ENCODE peak calls at places on chromosomes 5 and 9, in five cellular contexts. One of them, this sample, is unnamed.

GRCh38 chr5:157342822-157343402 is 77.0 kb downstream of the CYFIP2 start:
- DNase-seq in fibroblast of the aortic adventitia: peak; percentile 22
- DNase-seq in endothelial cell: peak; percentile 61
- DNase-seq in heart right ventricle: no peak
- DNase-seq in tibial artery: no peak
- DNase-seq in this sample: peak; percentile 26

GRCh38 chr9:36118706-36119105 is 17.8 kb upstream of the GLIPR2 start:
- DNase-seq in tibial artery: no peak
- DNase-seq in endothelial cell: no peak
- DNase-seq in heart right ventricle: no peak
- DNase-seq in fibroblast of the aortic adventitia: no peak
- DNase-seq in this sample: no peak

GRCh38 chr5:163079618-163080017 is 357.8 kb upstream of the CCNG1 start:
- DNase-seq in tibial artery: no peak
- DNase-seq in fibroblast of the aortic adventitia: no peak
- DNase-seq in heart right ventricle: no peak
- DNase-seq in endothelial cell: peak; percentile 7
- DNase-seq in this sample: no peak

GRCh38 chr5:84119252-84119651 is 265.4 kb downstream of the EDIL3 start:
- DNase-seq in tibial artery: no peak
- DNase-seq in fibroblast of the aortic adventitia: peak; percentile 11
- DNase-seq in endothelial cell: no peak
- DNase-seq in heart right ventricle: no peak
- DNase-seq in this sample: no peak

GRCh38 chr5:31954091-31954490 is 220.0 kb downstream of the GOLPH3 start:
- DNase-seq in tibial artery: no peak
- DNase-seq in heart right ventricle: no peak
- DNase-seq in fibroblast of the aortic adventitia: no peak
- DNase-seq in endothelial cell: no peak
- DNase-seq in this sample: no peak

GRCh38 chr9:70285246-70285645 is 26.5 kb downstream of the SMC5 start:
- DNase-seq in heart right ventricle: no peak
- DNase-seq in tibial artery: no peak
- DNase-seq in endothelial cell: no peak
- DNase-seq in fibroblast of the aortic adventitia: peak; percentile 74
- DNase-seq in this sample: peak; percentile 21

GRCh38 chr9:120889606-120890396 is 12.8 kb upstream of the PHF19 start:
- DNase-seq in heart right ventricle: no peak
- DNase-seq in fibroblast of the aortic adventitia: no peak
- DNase-seq in tibial artery: no peak
- DNase-seq in endothelial cell: no peak
- DNase-seq in this sample: no peak

GRCh38 chr5:34524123-34524522 is 132.0 kb upstream of the RAI14 start:
- DNase-seq in fibroblast of the aortic adventitia: peak; percentile 75
- DNase-seq in endothelial cell: no peak
- DNase-seq in heart right ventricle: no peak
- DNase-seq in tibial artery: no peak
- DNase-seq in this sample: no peak

GRCh38 chr9:96071245-96072124 is 196.0 kb downstream of the ERCC6L2 start:
- DNase-seq in tibial artery: no peak
- DNase-seq in heart right ventricle: no peak
- DNase-seq in endothelial cell: peak; percentile 51
- DNase-seq in fibroblast of the aortic adventitia: no peak
- DNase-seq in this sample: peak; percentile 44

GRCh38 chr5:160155017-160155725 is 35.9 kb upstream of the PWWP2A start:
- DNase-seq in fibroblast of the aortic adventitia: no peak
- DNase-seq in endothelial cell: no peak
- DNase-seq in tibial artery: no peak
- DNase-seq in heart right ventricle: no peak
- DNase-seq in this sample: peak; percentile 25

GRCh38 chr5:141816598-141817399 is 61.4 kb downstream of the PCDH1 start:
- DNase-seq in endothelial cell: peak; percentile 60
- DNase-seq in heart right ventricle: peak; percentile 74
- DNase-seq in fibroblast of the aortic adventitia: peak; percentile 14
- DNase-seq in tibial artery: no peak
- DNase-seq in this sample: peak; percentile 60

GRCh38 chr5:134846641-134846960 is 833 bp downstream of the C5orf24 start:
- DNase-seq in tibial artery: no peak
- DNase-seq in heart right ventricle: no peak
- DNase-seq in endothelial cell: no peak
- DNase-seq in fibroblast of the aortic adventitia: no peak
- DNase-seq in this sample: no peak

GRCh38 chr5:95641803-95642220 is 4.8 kb upstream of the RFESD start:
- DNase-seq in tibial artery: peak; percentile 64
- DNase-seq in fibroblast of the aortic adventitia: peak; percentile 47
- DNase-seq in endothelial cell: no peak
- DNase-seq in heart right ventricle: no peak
- DNase-seq in this sample: no peak

GRCh38 chr5:72245517-72246238 is 74.4 kb downstream of the MRPS27 start:
- DNase-seq in fibroblast of the aortic adventitia: no peak
- DNase-seq in endothelial cell: no peak
- DNase-seq in heart right ventricle: no peak
- DNase-seq in tibial artery: no peak
- DNase-seq in this sample: no peak

GRCh38 chr5:76622973-76623596 is at the start of gene F2RL2:
- DNase-seq in endothelial cell: peak; percentile 61
- DNase-seq in fibroblast of the aortic adventitia: peak; percentile 80
- DNase-seq in heart right ventricle: no peak
- DNase-seq in tibial artery: no peak
- DNase-seq in this sample: peak; percentile 82

GRCh38 chr5:112532654-112533314 is 113.7 kb upstream of the EPB41L4A start:
- DNase-seq in fibroblast of the aortic adventitia: no peak
- DNase-seq in tibial artery: no peak
- DNase-seq in endothelial cell: no peak
- DNase-seq in heart right ventricle: no peak
- DNase-seq in this sample: no peak

GRCh38 chr9:109311281-109311680 is 9.6 kb downstream of the EPB41L4B start:
- DNase-seq in fibroblast of the aortic adventitia: peak; percentile 33
- DNase-seq in endothelial cell: no peak
- DNase-seq in heart right ventricle: no peak
- DNase-seq in tibial artery: no peak
- DNase-seq in this sample: no peak

GRCh38 chr5:122401991-122402710 is 90.1 kb downstream of the SNCAIP start:
- DNase-seq in tibial artery: no peak
- DNase-seq in fibroblast of the aortic adventitia: no peak
- DNase-seq in endothelial cell: no peak
- DNase-seq in heart right ventricle: no peak
- DNase-seq in this sample: no peak

GRCh38 chr9:35682520-35682919 is 7.2 kb downstream of the TPM2 start:
- DNase-seq in fibroblast of the aortic adventitia: no peak
- DNase-seq in endothelial cell: no peak
- DNase-seq in tibial artery: no peak
- DNase-seq in heart right ventricle: no peak
- DNase-seq in this sample: no peak

GRCh38 chr5:92372766-92373165 is 989.6 kb upstream of the ARRDC3 start:
- DNase-seq in heart right ventricle: no peak
- DNase-seq in fibroblast of the aortic adventitia: no peak
- DNase-seq in tibial artery: no peak
- DNase-seq in endothelial cell: no peak
- DNase-seq in this sample: no peak

GRCh38 chr5:79795764-79796398 is 106.2 kb downstream of the CMYA5 start:
- DNase-seq in endothelial cell: no peak
- DNase-seq in heart right ventricle: peak; percentile 71
- DNase-seq in fibroblast of the aortic adventitia: peak; percentile 49
- DNase-seq in tibial artery: no peak
- DNase-seq in this sample: peak; percentile 35

GRCh38 chr5:76084496-76085285 is 1.5 kb downstream of the SV2C start:
- DNase-seq in heart right ventricle: no peak
- DNase-seq in tibial artery: no peak
- DNase-seq in endothelial cell: no peak
- DNase-seq in fibroblast of the aortic adventitia: peak; percentile 30
- DNase-seq in this sample: peak; percentile 63

GRCh38 chr9:135282001-135282731 is 194.7 kb downstream of the OLFM1 start:
- DNase-seq in tibial artery: no peak
- DNase-seq in heart right ventricle: peak; percentile 67
- DNase-seq in fibroblast of the aortic adventitia: peak; percentile 30
- DNase-seq in endothelial cell: no peak
- DNase-seq in this sample: peak; percentile 51

GRCh38 chr5:38585812-38586211 is 29.4 kb upstream of the LIFR start:
- DNase-seq in endothelial cell: no peak
- DNase-seq in tibial artery: no peak
- DNase-seq in heart right ventricle: no peak
- DNase-seq in fibroblast of the aortic adventitia: no peak
- DNase-seq in this sample: no peak

GRCh38 chr5:1753490-1753889 is 46.1 kb downstream of the MRPL36 start:
- DNase-seq in tibial artery: peak; percentile 5
- DNase-seq in fibroblast of the aortic adventitia: no peak
- DNase-seq in endothelial cell: no peak
- DNase-seq in heart right ventricle: no peak
- DNase-seq in this sample: no peak

GRCh38 chr9:87475463-87475862 is 22.2 kb upstream of the DAPK1 start:
- DNase-seq in tibial artery: no peak
- DNase-seq in fibroblast of the aortic adventitia: no peak
- DNase-seq in heart right ventricle: no peak
- DNase-seq in endothelial cell: no peak
- DNase-seq in this sample: no peak

GRCh38 chr9:70561805-70562395 is 147.4 kb upstream of the KLF9 start:
- DNase-seq in tibial artery: no peak
- DNase-seq in endothelial cell: no peak
- DNase-seq in fibroblast of the aortic adventitia: peak; percentile 63
- DNase-seq in heart right ventricle: no peak
- DNase-seq in this sample: no peak

GRCh38 chr9:131693163-131693562 is 46.7 kb downstream of the RAPGEF1 start:
- DNase-seq in fibroblast of the aortic adventitia: no peak
- DNase-seq in heart right ventricle: no peak
- DNase-seq in tibial artery: no peak
- DNase-seq in endothelial cell: no peak
- DNase-seq in this sample: no peak

GRCh38 chr5:145936401-145937131 is at the start of gene SH3RF2:
- DNase-seq in tibial artery: peak; percentile 36
- DNase-seq in fibroblast of the aortic adventitia: peak; percentile 73
- DNase-seq in endothelial cell: peak; percentile 49
- DNase-seq in heart right ventricle: peak; percentile 40
- DNase-seq in this sample: peak; percentile 96

DNA sequence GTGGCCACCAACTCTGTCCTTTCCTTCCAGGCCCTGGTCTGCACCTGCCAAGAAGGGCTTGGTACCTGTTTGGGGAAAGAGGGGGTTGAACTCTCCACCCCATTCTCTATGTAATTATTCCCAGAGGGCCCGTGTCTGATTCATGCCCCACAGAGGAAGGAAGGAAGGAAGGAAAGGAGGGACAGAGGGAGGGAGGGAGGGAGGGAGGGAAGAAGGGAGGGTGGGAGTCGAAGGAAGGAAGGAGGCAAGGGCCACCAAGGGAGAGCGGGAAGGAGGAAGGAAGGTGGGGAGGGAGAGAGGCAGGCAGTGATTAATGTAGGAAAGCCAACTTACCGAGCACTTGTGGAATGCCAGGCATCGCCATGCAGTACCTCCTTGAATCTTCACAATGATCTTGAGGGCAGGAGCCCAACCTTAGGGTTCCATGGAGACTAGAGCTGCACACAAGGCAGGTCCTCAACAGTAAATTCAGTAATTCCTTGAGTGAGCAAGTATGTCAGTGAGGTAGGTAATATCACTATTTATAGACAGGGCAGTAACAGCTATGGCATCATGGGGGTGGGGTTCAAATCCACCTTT is 75.8 kb downstream of the FGF18 start:
- DNase-seq in tibial artery: no peak
- DNase-seq in heart right ventricle: peak; percentile 26
- DNase-seq in endothelial cell: no peak
- DNase-seq in fibroblast of the aortic adventitia: no peak
- DNase-seq in this sample: peak; percentile 64
- TF ChIP-seq CTCF in tibial artery: no peak
- TF ChIP-seq CTCF in heart right ventricle: no peak
- TF ChIP-seq CTCF in endothelial cell: no peak
- TF ChIP-seq CTCF in fibroblast of the aortic adventitia: no peak
- TF ChIP-seq CTCF in this sample: no peak

DNA sequence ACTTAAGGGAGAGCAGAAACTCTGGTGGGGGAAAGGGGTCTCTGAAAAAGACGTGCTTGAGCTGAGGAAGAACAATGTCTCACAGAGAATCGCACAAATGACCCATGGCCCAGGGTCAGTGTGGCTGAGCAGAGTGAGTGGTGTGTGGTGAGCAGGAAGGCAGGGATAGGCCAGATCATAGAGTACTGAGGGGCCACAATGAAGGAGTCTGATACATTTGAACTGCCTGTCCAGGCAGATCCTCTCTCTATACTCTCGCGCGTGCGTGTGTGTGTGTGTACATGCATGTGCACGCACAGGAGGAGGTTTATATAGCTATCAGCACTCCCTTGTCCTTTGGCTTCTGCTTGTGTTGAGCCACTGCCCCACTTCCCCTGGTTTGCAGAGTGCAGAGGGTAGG is 294.1 kb downstream of the ZNF608 start:
- DNase-seq in tibial artery: no peak
- DNase-seq in fibroblast of the aortic adventitia: no peak
- DNase-seq in heart right ventricle: no peak
- DNase-seq in endothelial cell: no peak
- DNase-seq in this sample: no peak
- TF ChIP-seq CTCF in tibial artery: no peak
- TF ChIP-seq CTCF in fibroblast of the aortic adventitia: no peak
- TF ChIP-seq CTCF in heart right ventricle: no peak
- TF ChIP-seq CTCF in endothelial cell: no peak
- TF ChIP-seq CTCF in this sample: no peak

GRCh38 chr5:78008356-78008967 is 232.3 kb upstream of the TBCA start:
- DNase-seq in tibial artery: no peak
- DNase-seq in heart right ventricle: no peak
- DNase-seq in fibroblast of the aortic adventitia: peak; percentile 54
- DNase-seq in endothelial cell: peak; percentile 30
- DNase-seq in this sample: peak; percentile 34
- TF ChIP-seq CTCF in tibial artery: peak; percentile 75
- TF ChIP-seq CTCF in heart right ventricle: peak; percentile 75
- TF ChIP-seq CTCF in fibroblast of the aortic adventitia: peak; percentile 82
- TF ChIP-seq CTCF in endothelial cell: peak; percentile 65
- TF ChIP-seq CTCF in this sample: peak; percentile 74

GRCh38 chr9:33109850-33110595 is 33.5 kb upstream of the SMU1 start:
- DNase-seq in fibroblast of the aortic adventitia: no peak
- DNase-seq in tibial artery: no peak
- DNase-seq in endothelial cell: no peak
- DNase-seq in heart right ventricle: no peak
- DNase-seq in this sample: no peak

GRCh38 chr9:33110686-33111085 is 34.2 kb upstream of the SMU1 start:
- DNase-seq in tibial artery: no peak
- DNase-seq in heart right ventricle: no peak
- DNase-seq in fibroblast of the aortic adventitia: no peak
- DNase-seq in endothelial cell: no peak
- DNase-seq in this sample: no peak

GRCh38 chr9:33113799-33114547 is 37.5 kb upstream of the SMU1 start:
- DNase-seq in heart right ventricle: no peak
- DNase-seq in fibroblast of the aortic adventitia: no peak
- DNase-seq in tibial artery: no peak
- DNase-seq in endothelial cell: no peak
- DNase-seq in this sample: no peak

GRCh38 chr9:33112099-33112498 is 35.6 kb upstream of the SMU1 start:
- DNase-seq in heart right ventricle: no peak
- DNase-seq in endothelial cell: no peak
- DNase-seq in tibial artery: no peak
- DNase-seq in fibroblast of the aortic adventitia: no peak
- DNase-seq in this sample: no peak

DNA sequence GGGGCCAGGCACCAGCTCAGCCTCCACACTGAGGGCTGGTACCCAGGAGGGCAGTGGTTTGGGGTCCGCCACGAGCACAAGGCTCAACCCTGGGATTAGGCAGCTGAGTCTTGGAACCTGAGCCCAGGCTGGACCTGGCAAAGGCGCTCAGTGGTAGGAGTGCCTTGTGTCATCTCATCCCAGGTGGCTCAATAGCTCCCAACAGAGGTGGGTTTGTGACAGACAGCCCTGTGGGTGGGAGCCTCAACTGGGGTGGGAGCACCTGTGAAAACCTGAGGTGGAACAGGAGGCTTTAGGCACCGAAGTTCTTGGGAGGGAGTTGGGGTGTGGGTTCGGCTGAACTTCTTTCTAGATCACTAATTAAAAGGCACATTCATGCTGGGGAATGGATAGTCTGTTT is 35.1 kb upstream of the SMU1 start:
- DNase-seq in fibroblast of the aortic adventitia: no peak
- DNase-seq in endothelial cell: no peak
- DNase-seq in tibial artery: no peak
- DNase-seq in heart right ventricle: no peak
- DNase-seq in this sample: no peak
- TF ChIP-seq CTCF in fibroblast of the aortic adventitia: no peak
- TF ChIP-seq CTCF in endothelial cell: no peak
- TF ChIP-seq CTCF in tibial artery: no peak
- TF ChIP-seq CTCF in heart right ventricle: no peak
- TF ChIP-seq CTCF in this sample: no peak